ENCODE peak calls at places on chromosomes 4 and X, in ten cellular contexts. U is K562; K is astrocyte of the spinal cord; Y is foreskin fibroblast; J is naive thymus-derived CD4-positive, alpha-beta T cell; R is Karpas-422; C is uterus; N is adipocyte; W is prostate gland; F is upper lobe of right lung. B is an unnamed sample.

GRCh38 chr4:115720611-115721010 is 607.2 kb upstream of the NDST4 start:
- DNase-seq in U (no peak), K (peak), Y (no peak), J (no peak), R (no peak), C (no peak), N (no peak), W (no peak), F (no peak), B (no peak)

GRCh38 chr4:85717847-85718246 is 242.9 kb downstream of the ARHGAP24 start:
- DNase-seq in U (no peak), K (no peak), Y (no peak), J (no peak), R (no peak), C (no peak), N (no peak), W (no peak), F (no peak), B (no peak)

GRCh38 chrX:13077168-13077567 is 32.7 kb upstream of the FAM9C start:
- DNase-seq in U (no peak), K (no peak), Y (peak), J (no peak), R (no peak), C (no peak), N (peak), W (no peak), F (no peak), B (no peak)

GRCh38 chrX:150364347-150365050 is 1.4 kb downstream of the MAMLD1 start:
- DNase-seq in U (no peak), K (peak), Y (no peak), J (no peak), R (peak), C (no peak), N (peak), W (no peak), F (peak), B (no peak)

GRCh38 chr4:66294626-66295025 is 624.3 kb upstream of the EPHA5 start:
- DNase-seq in U (no peak), K (peak), Y (no peak), J (no peak), R (no peak), C (no peak), N (peak), W (no peak), F (no peak), B (no peak)

GRCh38 chr4:108838451-108838850 is 75.6 kb upstream of the ETNPPL start:
- DNase-seq in U (no peak), K (no peak), Y (no peak), J (no peak), R (no peak), C (no peak), N (no peak), W (no peak), F (no peak), B (no peak)

GRCh38 chr4:153929651-153930050 is 140.8 kb upstream of the SFRP2 start:
- DNase-seq in U (no peak), K (no peak), Y (no peak), J (no peak), R (no peak), C (no peak), N (no peak), W (no peak), F (no peak), B (no peak)

GRCh38 chrX:1468250-1468772 is 15.6 kb upstream of the ASMTL start:
- DNase-seq in U (no peak), K (peak), Y (peak), J (peak), R (peak), C (no peak), N (peak), W (no peak), F (peak), B (no peak)

GRCh38 chr4:185738038-185738552 is 73.9 kb downstream of the SORBS2 start:
- DNase-seq in U (no peak), K (peak), Y (peak), J (no peak), R (no peak), C (peak), N (peak), W (no peak), F (no peak), B (no peak)

GRCh38 chrX:115533485-115533884 is 27.5 kb upstream of the PLS3 start:
- DNase-seq in U (no peak), K (peak), Y (peak), J (no peak), R (no peak), C (no peak), N (peak), W (no peak), F (no peak), B (no peak)

GRCh38 chr4:168845897-168846296 is 164.2 kb downstream of the CBR4 start:
- DNase-seq in U (no peak), K (no peak), Y (no peak), J (no peak), R (no peak), C (no peak), N (no peak), W (no peak), F (no peak), B (no peak)

GRCh38 chr4:131063878-131064277 is 1967.9 kb downstream of the C4orf33 start:
- DNase-seq in U (no peak), K (no peak), Y (no peak), J (no peak), R (no peak), C (no peak), N (no peak), W (no peak), F (no peak), B (no peak)

GRCh38 chr4:152729466-152729865 is 49.7 kb upstream of the TMEM154 start:
- DNase-seq in U (no peak), K (no peak), Y (peak), J (no peak), R (no peak), C (no peak), N (peak), W (no peak), F (no peak), B (no peak)

GRCh38 chr4:16788893-16789292 is 109.6 kb downstream of the LDB2 start:
- DNase-seq in U (no peak), K (no peak), Y (no peak), J (no peak), R (no peak), C (no peak), N (no peak), W (no peak), F (no peak), B (no peak)

GRCh38 chr4:54746228-54746627 is 88.5 kb downstream of the KIT start:
- DNase-seq in U (no peak), K (peak), Y (peak), J (no peak), R (no peak), C (no peak), N (no peak), W (no peak), F (no peak), B (no peak)

GRCh38 chrX:13605611-13606010 is 36.2 kb downstream of the EGFL6 start:
- DNase-seq in U (no peak), K (no peak), Y (no peak), J (no peak), R (no peak), C (no peak), N (no peak), W (no peak), F (no peak), B (no peak)

GRCh38 chrX:34880656-34881055 is 61.9 kb upstream of the FAM47B start:
- DNase-seq in U (no peak), K (peak), Y (peak), J (no peak), R (no peak), C (no peak), N (no peak), W (no peak), F (no peak), B (no peak)

GRCh38 chrX:48972214-48973164 is 845 bp upstream of the KCND1 start:
- DNase-seq in U (peak), K (peak), Y (peak), J (no peak), R (peak), C (peak), N (peak), W (no peak), F (no peak), B (no peak)

GRCh38 chrX:39645059-39645895 is 452.5 kb downstream of the BCOR start:
- DNase-seq in U (peak), K (peak), Y (peak), J (no peak), R (no peak), C (peak), N (peak), W (no peak), F (no peak), B (no peak)

GRCh38 chrX:153819398-153820083 is 10.8 kb downstream of the PDZD4 start:
- DNase-seq in U (no peak), K (no peak), Y (no peak), J (no peak), R (no peak), C (no peak), N (no peak), W (no peak), F (no peak), B (no peak)

GRCh38 chr4:2182981-2183380 is 58.9 kb downstream of the HAUS3 start:
- DNase-seq in U (no peak), K (no peak), Y (no peak), J (no peak), R (no peak), C (no peak), N (no peak), W (no peak), F (no peak), B (no peak)

GRCh38 chrX:154373340-154374306 is 811 bp downstream of the FLNA start:
- DNase-seq in U (no peak), K (peak), Y (peak), J (no peak), R (peak), C (peak), N (peak), W (peak), F (peak), B (no peak)

GRCh38 chr4:3867403-3868100 is 101.4 kb downstream of the ADRA2C start:
- DNase-seq in U (no peak), K (no peak), Y (no peak), J (no peak), R (no peak), C (no peak), N (no peak), W (no peak), F (peak), B (no peak)

GRCh38 chrX:106220177-106220576 is 52.1 kb downstream of the PWWP3B start:
- DNase-seq in U (no peak), K (no peak), Y (no peak), J (no peak), R (peak), C (no peak), N (no peak), W (no peak), F (no peak), B (no peak)

GRCh38 chr4:125306112-125306511 is 8.6 kb upstream of the FAT4 start:
- DNase-seq in U (no peak), K (no peak), Y (no peak), J (no peak), R (no peak), C (no peak), N (no peak), W (no peak), F (no peak), B (no peak)

GRCh38 chr4:10667651-10668341 is 16.8 kb downstream of the CLNK start:
- DNase-seq in U (no peak), K (no peak), Y (no peak), J (no peak), R (no peak), C (no peak), N (no peak), W (no peak), F (no peak), B (no peak)

GRCh38 chr4:39521253-39521908 is 5.9 kb downstream of the UGDH start:
- DNase-seq in U (no peak), K (peak), Y (no peak), J (no peak), R (no peak), C (no peak), N (peak), W (no peak), F (no peak), B (no peak)

GRCh38 chr4:53734584-53735363 is 143.5 kb upstream of the LNX1 start:
- DNase-seq in U (no peak), K (peak), Y (peak), J (no peak), R (no peak), C (no peak), N (peak), W (no peak), F (no peak), B (no peak)

GRCh38 chrX:93673869-93674271 is at the start of gene FAM133A:
- DNase-seq in U (no peak), K (peak), Y (no peak), J (no peak), R (no peak), C (no peak), N (peak), W (no peak), F (no peak), B (no peak)

DNA sequence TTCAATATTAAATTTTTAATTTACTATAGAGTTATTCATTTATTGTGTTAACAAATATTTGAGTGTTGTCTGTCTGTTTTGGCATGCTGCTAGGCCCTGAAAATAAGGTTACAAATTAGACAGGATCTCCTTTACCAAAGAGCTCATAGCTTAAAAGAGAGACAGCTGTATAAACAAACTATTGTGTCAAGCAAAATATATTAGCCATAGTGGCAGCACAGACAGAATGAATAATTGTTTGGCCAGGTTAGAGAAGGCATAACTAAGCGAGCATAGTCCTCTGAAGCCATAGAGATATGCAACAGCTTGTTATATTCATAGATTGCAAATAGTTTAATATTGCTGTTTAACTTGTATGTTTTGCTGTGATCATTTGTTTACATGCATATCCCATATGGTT is 66.7 kb upstream of the NDUFC1 start:
- DNase-seq in U (no peak), K (peak), Y (no peak), J (no peak), R (no peak), C (no peak), N (peak), W (no peak), F (no peak), B (no peak)
- H3K4me3 ChIP-seq in U (no peak), K (no peak), Y (no peak), J (no peak), R (no peak), C (no peak), N (no peak), W (no peak), F (no peak), B (no peak)

GRCh38 chr4:137541866-137542648 is 9.8 kb upstream of the PCDH18 start:
- DNase-seq in U (no peak), K (no peak), Y (no peak), J (no peak), R (no peak), C (no peak), N (peak), W (no peak), F (no peak), B (no peak)

GRCh38 chr4:137541181-137541580 is 8.9 kb upstream of the PCDH18 start:
- DNase-seq in U (no peak), K (no peak), Y (no peak), J (no peak), R (no peak), C (no peak), N (no peak), W (no peak), F (no peak), B (no peak)

GRCh38 chr4:137543650-137544049 is 11.4 kb upstream of the PCDH18 start:
- DNase-seq in U (no peak), K (no peak), Y (no peak), J (no peak), R (no peak), C (no peak), N (no peak), W (no peak), F (no peak), B (no peak)

GRCh38 chr4:137545461-137545861 is 13.2 kb upstream of the PCDH18 start:
- DNase-seq in U (no peak), K (peak), Y (peak), J (no peak), R (no peak), C (peak), N (peak), W (no peak), F (no peak), B (no peak)

GRCh38 chr4:137543198-137543597 is 10.9 kb upstream of the PCDH18 start:
- DNase-seq in U (no peak), K (no peak), Y (no peak), J (no peak), R (no peak), C (no peak), N (no peak), W (no peak), F (no peak), B (peak)
- H3K4me3 ChIP-seq in U (no peak), K (no peak), Y (no peak), J (no peak), R (no peak), C (no peak), N (peak), W (no peak), F (no peak), B (no peak)

GRCh38 chr4:112516401-112517066 is 554 bp upstream of the NEUROG2 start:
- DNase-seq in U (peak), K (no peak), Y (no peak), J (no peak), R (peak), C (no peak), N (no peak), W (no peak), F (no peak), B (no peak)
- H3K4me3 ChIP-seq in U (no peak), K (no peak), Y (no peak), J (no peak), R (peak), C (no peak), N (no peak), W (no peak), F (peak), B (peak)

DNA sequence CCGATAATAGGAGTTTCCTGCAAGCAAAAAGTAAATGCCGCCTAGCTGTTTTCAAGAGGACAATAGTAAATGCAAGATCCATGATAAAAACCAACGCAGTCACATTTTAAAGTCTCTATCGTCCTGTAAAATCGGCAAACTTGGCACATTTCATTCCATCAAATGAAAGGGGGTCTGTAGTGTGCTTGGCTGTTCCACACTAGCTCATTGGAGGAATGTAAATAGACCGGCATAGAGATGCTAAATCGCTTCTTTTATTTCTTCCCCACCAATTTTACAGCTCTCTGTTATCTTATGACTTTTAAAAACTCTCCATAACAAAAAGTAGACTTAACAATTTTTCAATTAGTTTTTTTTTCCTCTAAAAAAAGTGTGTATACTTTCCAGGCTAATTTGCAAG is 202.2 kb downstream of the NLGN4X start:
- DNase-seq in U (no peak), K (no peak), Y (no peak), J (no peak), R (no peak), C (no peak), N (no peak), W (no peak), F (no peak), B (no peak)
- H3K4me3 ChIP-seq in U (no peak), K (no peak), Y (no peak), J (no peak), R (no peak), C (no peak), N (no peak), W (no peak), F (no peak), B (no peak)

DNA sequence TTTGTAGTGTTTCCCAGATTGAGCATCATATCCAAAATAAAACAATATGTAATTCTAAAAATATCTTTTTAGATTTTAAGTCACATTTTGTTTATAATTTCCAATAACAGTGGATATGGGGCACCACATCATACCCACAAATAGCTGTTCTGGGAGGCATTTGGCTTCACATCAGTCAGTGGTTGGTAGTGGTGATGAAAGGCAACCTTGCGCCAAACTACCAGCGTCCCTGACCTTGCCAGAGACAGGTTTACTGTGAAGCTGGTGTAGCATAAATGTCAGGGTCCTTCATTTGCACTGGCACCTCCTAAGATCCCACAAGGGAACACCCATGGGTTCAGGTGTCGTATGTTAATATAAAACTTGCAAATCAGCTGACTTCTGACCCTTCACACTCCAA is 222.2 kb downstream of the DCTD start:
- DNase-seq in U (no peak), K (no peak), Y (no peak), J (no peak), R (no peak), C (no peak), N (no peak), W (no peak), F (no peak), B (no peak)
- H3K4me3 ChIP-seq in U (no peak), K (no peak), Y (no peak), J (no peak), R (no peak), C (no peak), N (no peak), W (no peak), F (no peak), B (no peak)

DNA sequence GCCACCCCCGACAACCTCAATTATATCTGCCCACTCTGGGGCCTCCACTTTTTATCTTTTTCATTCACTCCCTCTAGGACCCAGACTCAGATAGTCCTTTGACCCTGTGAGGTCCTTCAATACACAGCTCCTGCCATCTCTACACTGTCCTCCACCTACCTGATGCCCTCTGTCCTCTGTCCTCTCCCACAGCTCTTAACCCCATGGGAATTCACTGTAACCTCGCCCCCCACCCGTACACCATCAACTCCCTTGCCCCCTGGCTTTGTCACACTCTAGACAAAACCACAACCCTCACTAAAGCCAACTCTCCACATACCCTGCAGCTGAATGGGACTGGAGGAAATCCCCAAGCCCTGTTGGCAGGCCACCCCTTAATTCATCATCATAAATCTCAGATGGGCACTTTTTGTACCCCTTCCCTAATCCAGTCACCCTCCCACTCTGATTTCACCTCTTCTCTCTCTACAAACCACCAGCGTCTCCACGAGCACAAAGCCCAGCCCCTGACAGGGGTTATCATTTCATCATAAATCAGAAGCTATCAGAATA is 52.3 kb upstream of the ENPP6 start:
- DNase-seq in U (no peak), K (no peak), Y (no peak), J (no peak), R (no peak), C (no peak), N (no peak), W (no peak), F (no peak), B (no peak)
- H3K4me3 ChIP-seq in U (no peak), K (no peak), Y (no peak), J (no peak), R (no peak), C (no peak), N (no peak), W (no peak), F (no peak), B (no peak)

GRCh38 chr4:88108747-88109122 is 49.7 kb downstream of the ABCG2 start:
- DNase-seq in U (no peak), K (no peak), Y (no peak), J (no peak), R (no peak), C (no peak), N (peak), W (no peak), F (no peak), B (no peak)

GRCh38 chr4:88104902-88105610 is 53.4 kb downstream of the ABCG2 start:
- DNase-seq in U (no peak), K (peak), Y (peak), J (no peak), R (no peak), C (no peak), N (peak), W (no peak), F (no peak), B (no peak)

GRCh38 chr4:88107406-88108107 is 50.9 kb downstream of the ABCG2 start:
- DNase-seq in U (no peak), K (no peak), Y (peak), J (no peak), R (no peak), C (no peak), N (peak), W (no peak), F (no peak), B (no peak)

GRCh38 chr4:88109123-88109864 is 49.1 kb downstream of the ABCG2 start:
- DNase-seq in U (no peak), K (no peak), Y (no peak), J (no peak), R (no peak), C (no peak), N (no peak), W (no peak), F (no peak), B (no peak)

DNA sequence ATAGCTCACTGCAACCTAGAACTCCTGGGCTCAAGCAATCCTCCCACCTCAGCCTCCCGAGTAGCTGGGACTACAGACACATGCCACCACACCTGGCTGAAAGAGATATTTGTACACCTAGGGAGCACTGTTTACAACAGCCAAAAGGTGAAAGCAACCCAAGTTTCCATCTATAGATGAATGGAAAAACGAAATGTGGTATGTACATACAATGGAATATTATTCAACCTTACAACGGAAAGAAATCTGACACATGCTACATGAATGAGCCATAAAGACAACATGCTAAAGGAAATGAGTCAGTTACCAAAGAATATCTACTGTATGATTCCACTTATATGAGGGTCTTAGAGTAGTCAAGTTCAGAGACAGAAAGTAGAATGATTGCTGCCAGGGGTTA is 52.2 kb downstream of the ABCG2 start:
- DNase-seq in U (no peak), K (peak), Y (peak), J (no peak), R (no peak), C (no peak), N (no peak), W (no peak), F (no peak), B (no peak)
- H3K4me3 ChIP-seq in U (no peak), K (no peak), Y (no peak), J (no peak), R (no peak), C (no peak), N (no peak), W (no peak), F (no peak), B (no peak)

B was measured in iPS DF 6.9.